ENCODE peak calls at places on chromosomes 13 and 19, in six cellular contexts. U, V, L, F, S and D are unnamed samples.

GRCh38 chr13:43229506-43229905 is 206.1 kb downstream of the DNAJC15 start:
- DNase-seq in S (no peak), U (no peak), F (no peak), V (peak; percentile 87), L (no peak), D (no peak)

GRCh38 chr19:39408392-39409206 is 2.0 kb downstream of the ZFP36 start:
- DNase-seq in S (no peak), L (no peak), F (no peak), V (no peak), U (no peak), D (no peak)

GRCh38 chr19:46412034-46412982 is 1.1 kb downstream of the CCDC8 start:
- DNase-seq in F (no peak), L (no peak), S (no peak), V (no peak), U (no peak), D (no peak)

GRCh38 chr19:33442706-33443105 is 69.2 kb downstream of the CEBPG start:
- DNase-seq in L (no peak), V (no peak), U (no peak), S (no peak), F (no peak), D (no peak)

GRCh38 chr19:1935484-1936208 is 5.3 kb upstream of the CSNK1G2 start:
- DNase-seq in L (no peak), F (no peak), S (no peak), U (no peak), V (no peak), D (no peak)

GRCh38 chr13:66162470-66162869 is 1067.7 kb downstream of the PCDH9 start:
- DNase-seq in V (no peak), L (no peak), U (no peak), F (no peak), S (no peak), D (no peak)

GRCh38 chr19:55477905-55478304 is 1.5 kb downstream of the ZNF628 start:
- DNase-seq in S (no peak), V (no peak), U (no peak), F (no peak), L (no peak), D (no peak)

GRCh38 chr19:11535792-11536595 is 2.7 kb upstream of the CNN1 start:
- DNase-seq in L (peak; percentile 12), V (peak; percentile 97), U (peak; percentile 92), F (peak; percentile 95), S (peak; percentile 75), D (peak; percentile 80)

GRCh38 chr13:50991624-50992610 is 82.3 kb downstream of the RNASEH2B start:
- DNase-seq in U (no peak), L (peak; percentile 65), V (no peak), F (no peak), S (no peak), D (no peak)

GRCh38 chr13:46062190-46062589 is 9.6 kb upstream of the ZC3H13 start:
- DNase-seq in S (no peak), F (no peak), L (no peak), V (no peak), U (no peak), D (no peak)

GRCh38 chr13:50326746-50327145 is 311.5 kb downstream of the KCNRG start:
- DNase-seq in U (no peak), V (no peak), S (no peak), F (no peak), L (no peak), D (no peak)

GRCh38 chr13:30978981-30979956 is 46.8 kb downstream of the TEX26 start:
- DNase-seq in V (peak; percentile 90), L (peak; percentile 47), F (no peak), U (no peak), S (peak; percentile 11), D (no peak)

GRCh38 chr13:46491641-46492040 is 61.3 kb upstream of the LRCH1 start:
- DNase-seq in S (no peak), U (no peak), F (no peak), V (no peak), L (no peak), D (no peak)

GRCh38 chr19:7450243-7451223 is 38.3 kb downstream of the PEX11G start:
- DNase-seq in F (no peak), U (no peak), L (no peak), S (no peak), V (peak; percentile 98), D (no peak)

GRCh38 chr19:41718761-41719160 is 10.3 kb downstream of the CEACAM5 start:
- DNase-seq in L (no peak), S (no peak), F (no peak), V (no peak), U (no peak), D (no peak)

GRCh38 chr13:27008733-27009132 is 162.9 kb downstream of the USP12 start:
- DNase-seq in S (no peak), V (no peak), U (no peak), L (no peak), F (no peak), D (no peak)

GRCh38 chr13:109785141-109785891 is 1.1 kb downstream of the IRS2 start:
- DNase-seq in S (no peak), L (peak; percentile 4), U (peak; percentile 55), F (no peak), V (peak; percentile 92), D (peak; percentile 78)

GRCh38 chr19:50725218-50725931 is 2.2 kb downstream of the CLEC11A start:
- DNase-seq in U (no peak), L (no peak), V (no peak), F (no peak), S (no peak), D (no peak)

GRCh38 chr19:32563761-32564160 is 17.2 kb upstream of the PDCD5 start:
- DNase-seq in S (no peak), F (no peak), U (no peak), L (no peak), V (no peak), D (no peak)

GRCh38 chr13:32045963-32046785 is 14.6 kb downstream of the FRY start:
- DNase-seq in U (no peak), V (no peak), L (peak; percentile 38), F (no peak), S (no peak), D (no peak)

GRCh38 chr19:18152444-18152816 is 533 bp upstream of the PIK3R2 start:
- DNase-seq in L (peak; percentile 97), U (peak; percentile 98), V (peak; percentile 99), F (peak; percentile 100), S (peak; percentile 90), D (peak; percentile 92)

GRCh38 chr13:113906566-113906965 is 42.7 kb upstream of the GAS6 start:
- DNase-seq in S (no peak), F (peak; percentile 18), V (peak; percentile 91), U (no peak), L (peak; percentile 76), D (no peak)

GRCh38 chr13:71577127-71577526 is 289.9 kb downstream of the DACH1 start:
- DNase-seq in F (no peak), S (no peak), V (no peak), U (no peak), L (no peak), D (no peak)

GRCh38 chr19:799076-799881 is 2.0 kb downstream of the PTBP1 start:
- DNase-seq in L (peak; percentile 39), V (no peak), S (no peak), F (no peak), U (no peak), D (no peak)

GRCh38 chr13:111857846-111858560 is 208.9 kb upstream of the SOX1 start:
- DNase-seq in U (no peak), V (peak; percentile 87), L (no peak), S (no peak), F (no peak), D (no peak)

GRCh38 chr19:16461630-16462051 is 10.1 kb downstream of the EPS15L1 start:
- DNase-seq in U (peak; percentile 83), V (no peak), F (no peak), S (no peak), L (peak; percentile 66), D (no peak)

GRCh38 chr13:26295812-26296211 is 41.9 kb downstream of the CDK8 start:
- DNase-seq in L (no peak), U (no peak), S (no peak), F (no peak), V (no peak), D (no peak)